ENCODE peak calls at places on chromosomes 11 and 22, in ten cellular contexts. C, N, L, K, H, Z, R, U, G and J are unnamed samples.

GRCh38 chr11:10674991-10675440 is 18.5 kb downstream of the IRAG1 start:
- DNase-seq in Z (peak), H (no peak), K (peak), L (peak), R (no peak), G (peak), N (no peak), U (no peak), C (no peak), J (peak)

GRCh38 chr11:71286701-71287643 is 34.6 kb upstream of the SHANK2 start:
- DNase-seq in H (no peak), L (peak), G (no peak), N (no peak), C (no peak), K (peak), R (no peak), U (peak), Z (peak), J (no peak)

GRCh38 chr11:83249972-83250593 is 36.1 kb downstream of the CCDC90B start:
- DNase-seq in R (no peak), C (no peak), H (no peak), G (no peak), N (no peak), L (no peak), Z (no peak), K (peak), U (peak), J (no peak)

GRCh38 chr22:27820896-27821866 is 19.6 kb upstream of the MN1 start:
- DNase-seq in G (peak), K (no peak), N (no peak), Z (no peak), H (no peak), R (no peak), C (no peak), U (no peak), L (peak), J (no peak)

GRCh38 chr22:45762545-45763235 is 91.1 kb downstream of the ATXN10 start:
- DNase-seq in R (no peak), N (no peak), K (no peak), Z (no peak), C (no peak), G (no peak), L (peak), H (no peak), U (peak), J (no peak)

GRCh38 chr11:122796128-122796717 is 42.1 kb upstream of the CRTAM start:
- DNase-seq in Z (no peak), L (peak), K (peak), U (peak), H (no peak), R (peak), G (peak), C (peak), N (peak), J (peak)

GRCh38 chr22:35656284-35656752 is 8.1 kb downstream of the APOL6 start:
- DNase-seq in U (no peak), K (no peak), Z (no peak), C (no peak), L (no peak), H (no peak), G (no peak), R (no peak), N (no peak), J (no peak)

GRCh38 chr11:91664521-91664920 is 560.1 kb upstream of the FAT3 start:
- DNase-seq in G (no peak), R (no peak), L (peak), N (no peak), Z (no peak), K (no peak), H (no peak), C (no peak), U (no peak), J (no peak)

GRCh38 chr22:40746428-40747220 is 67.3 kb downstream of the MCHR1 start:
- DNase-seq in G (no peak), U (peak), Z (no peak), C (no peak), H (no peak), R (no peak), L (no peak), K (no peak), N (no peak), J (no peak)

GRCh38 chr11:47917643-47918369 is 62.6 kb upstream of the PTPRJ start:
- DNase-seq in N (no peak), C (no peak), U (peak), H (no peak), Z (no peak), G (peak), R (no peak), K (peak), L (peak), J (peak)

GRCh38 chr11:12901272-12901671 is 107.8 kb upstream of the RASSF10 start:
- DNase-seq in R (no peak), Z (no peak), H (no peak), K (peak), G (no peak), U (peak), N (no peak), L (no peak), C (no peak), J (no peak)

GRCh38 chr11:107821199-107821926 is 37.2 kb downstream of the SLC35F2 start:
- DNase-seq in R (no peak), H (no peak), C (no peak), K (no peak), L (no peak), N (no peak), G (no peak), Z (no peak), U (peak), J (no peak)

GRCh38 chr11:11857769-11858168 is 16.0 kb downstream of the USP47 start:
- DNase-seq in Z (no peak), R (no peak), N (no peak), G (peak), H (no peak), L (no peak), K (no peak), U (no peak), C (no peak), J (no peak)

GRCh38 chr11:85749287-85749834 is 61.6 kb downstream of the SYTL2 start:
- DNase-seq in N (no peak), R (no peak), K (no peak), G (no peak), Z (no peak), C (no peak), H (no peak), U (no peak), L (no peak), J (no peak)

GRCh38 chr22:46064966-46065666 is 85.2 kb upstream of the PPARA start:
- DNase-seq in R (no peak), U (no peak), Z (no peak), N (no peak), G (peak), H (no peak), L (peak), C (no peak), K (peak), J (peak)

GRCh38 chr11:11396290-11397042 is 43.4 kb upstream of the CSNK2A3 start:
- DNase-seq in H (no peak), C (no peak), U (peak), G (no peak), Z (peak), R (no peak), N (no peak), L (no peak), K (peak), J (no peak)

GRCh38 chr11:34783816-34784317 is 132.3 kb downstream of the APIP start:
- DNase-seq in N (no peak), U (no peak), K (no peak), L (no peak), G (no peak), H (no peak), C (no peak), Z (no peak), R (no peak), J (no peak)

GRCh38 chr11:118610773-118611432 is 3.5 kb downstream of the PHLDB1 start:
- DNase-seq in C (peak), Z (no peak), L (peak), U (peak), H (no peak), G (peak), R (peak), N (peak), K (no peak), J (peak)

GRCh38 chr22:23820748-23821211 is 18.0 kb downstream of the DERL3 start:
- DNase-seq in R (no peak), H (no peak), N (no peak), G (no peak), K (no peak), C (no peak), Z (no peak), U (no peak), L (no peak), J (no peak)

GRCh38 chr11:104678408-104678807 is 219.9 kb downstream of the CASP12 start:
- DNase-seq in C (no peak), N (no peak), G (no peak), K (no peak), U (no peak), L (no peak), R (no peak), H (no peak), Z (no peak), J (no peak)

GRCh38 chr22:49716441-49716840 is 111.2 kb downstream of the BRD1 start:
- DNase-seq in C (no peak), K (no peak), G (no peak), L (no peak), H (no peak), R (no peak), N (no peak), Z (no peak), U (no peak), J (no peak)

GRCh38 chr22:20750461-20751184 is 23.3 kb upstream of the SERPIND1 start:
- DNase-seq in C (peak), Z (peak), K (peak), U (peak), L (no peak), G (peak), R (no peak), H (no peak), N (no peak), J (peak)

GRCh38 chr11:127376316-127376715 is 375.7 kb upstream of the KIRREL3 start:
- DNase-seq in N (no peak), Z (no peak), K (no peak), U (no peak), G (no peak), H (no peak), R (no peak), C (no peak), L (no peak), J (no peak)

GRCh38 chr11:28110108-28110838 is 2.1 kb downstream of the METTL15 start:
- DNase-seq in Z (peak), U (peak), K (peak), H (no peak), L (peak), R (peak), G (peak), C (no peak), N (peak), J (peak)

GRCh38 chr22:22881116-22882032 is 6.2 kb upstream of the IGLL5 start:
- DNase-seq in G (no peak), C (no peak), K (no peak), Z (no peak), N (no peak), R (no peak), U (no peak), L (peak), H (no peak), J (no peak)

GRCh38 chr22:19800761-19801244 is 40.2 kb downstream of the TBX1 start:
- DNase-seq in N (no peak), H (no peak), C (no peak), Z (no peak), L (peak), G (peak), U (peak), R (no peak), K (peak), J (peak)

GRCh38 chr11:3984896-3985295 is 109.7 kb upstream of the RRM1 start:
- DNase-seq in C (peak), N (no peak), Z (no peak), K (no peak), G (no peak), R (peak), L (no peak), H (no peak), U (peak), J (no peak)

GRCh38 chr11:78397398-78397797 is 20.2 kb downstream of the GAB2 start:
- DNase-seq in Z (no peak), R (no peak), L (no peak), N (no peak), G (no peak), H (no peak), K (no peak), C (no peak), U (no peak), J (no peak)

GRCh38 chr11:19243601-19244000 is 2.9 kb upstream of the E2F8 start:
- DNase-seq in R (no peak), Z (no peak), L (no peak), G (no peak), C (no peak), U (no peak), H (no peak), K (no peak), N (no peak), J (no peak)

GRCh38 chr11:129932385-129933067 is 37.1 kb upstream of the NFRKB start:
- DNase-seq in G (no peak), U (no peak), Z (no peak), R (no peak), N (no peak), C (no peak), H (no peak), L (no peak), K (no peak), J (no peak)